ENCODE peak calls at places on chromosomes 7 and 10, in five cellular contexts. L is IMR-90, E is K562, H is GM12878, Q is HepG2. G is an unnamed sample.

GRCh38 chr7:47539398-47540052 is 42.4 kb downstream of the TNS3 start:
- DNase-seq in L (peak), E (no peak), H (no peak), Q (peak), G (no peak)

GRCh38 chr10:132665946-132666732 is 119.8 kb downstream of the NKX6-2 start:
- DNase-seq in L (peak), E (peak), H (no peak), Q (no peak), G (no peak)

GRCh38 chr7:77460057-77460486 is 43.9 kb upstream of the GSAP start:
- DNase-seq in L (no peak), E (no peak), H (no peak), Q (peak), G (peak)

GRCh38 chr10:37713132-37713501 is 144.3 kb downstream of the ZNF248 start:
- DNase-seq in L (no peak), E (no peak), H (no peak), Q (no peak), G (no peak)

GRCh38 chr7:94547128-94547527 is 37.5 kb downstream of the CASD1 start:
- DNase-seq in L (no peak), E (no peak), H (no peak), Q (no peak), G (no peak)

GRCh38 chr7:49023345-49024330 is 99.3 kb downstream of the CDC14C start:
- DNase-seq in L (no peak), E (no peak), H (no peak), Q (no peak), G (no peak)

GRCh38 chr7:105647591-105647990 is 66.3 kb upstream of the EFCAB10 start:
- DNase-seq in L (no peak), E (no peak), H (no peak), Q (no peak), G (peak)

GRCh38 chr10:46547881-46548780 is 8.3 kb downstream of the GPRIN2 start:
- DNase-seq in L (peak), E (no peak), H (no peak), Q (no peak), G (no peak)

GRCh38 chr10:53955091-53955490 is 845.9 kb downstream of the PCDH15 start:
- DNase-seq in L (no peak), E (no peak), H (no peak), Q (no peak), G (no peak)

GRCh38 chr10:47146571-47146970 is 153.4 kb upstream of the GDF10 start:
- DNase-seq in L (no peak), E (no peak), H (no peak), Q (no peak), G (no peak)

GRCh38 chr7:131071786-131072504 is 255.7 kb upstream of the MKLN1 start:
- DNase-seq in L (peak), E (peak), H (no peak), Q (no peak), G (no peak)

GRCh38 chr10:96513686-96514551 is at the start of gene TLL2:
- DNase-seq in L (peak), E (peak), H (no peak), Q (peak), G (peak)

GRCh38 chr7:46685051-46685450 is 764.0 kb upstream of the IGFBP3 start:
- DNase-seq in L (no peak), E (no peak), H (no peak), Q (no peak), G (no peak)

GRCh38 chr10:44589181-44589884 is 204.4 kb upstream of the CXCL12 start:
- DNase-seq in L (no peak), E (no peak), H (no peak), Q (no peak), G (no peak)

GRCh38 chr7:15828881-15829280 is 142.4 kb upstream of the MEOX2 start:
- DNase-seq in L (no peak), E (no peak), H (no peak), Q (no peak), G (no peak)

GRCh38 chr10:58052772-58053171 is 214.9 kb downstream of the IPMK start:
- DNase-seq in L (no peak), E (no peak), H (no peak), Q (no peak), G (no peak)

GRCh38 chr7:158648787-158649186 is 55.8 kb downstream of the NCAPG2 start:
- DNase-seq in L (no peak), E (no peak), H (no peak), Q (peak), G (no peak)

GRCh38 chr7:156386097-156386496 is 254.5 kb upstream of the RNF32 start:
- DNase-seq in L (no peak), E (no peak), H (no peak), Q (peak), G (no peak)

GRCh38 chr7:101094791-101095375 is 9.6 kb downstream of the TRIM56 start:
- DNase-seq in L (peak), E (peak), H (no peak), Q (peak), G (no peak)

GRCh38 chr10:88992945-88993537 is 2.4 kb downstream of the FAS start:
- DNase-seq in L (peak), E (no peak), H (no peak), Q (no peak), G (no peak)

GRCh38 chr7:5514440-5515035 is 90.9 kb upstream of the TNRC18 start:
- DNase-seq in L (peak), E (no peak), H (no peak), Q (peak), G (no peak)

GRCh38 chr7:47771301-47771989 is 176.8 kb downstream of the PKD1L1 start:
- DNase-seq in L (no peak), E (no peak), H (no peak), Q (no peak), G (no peak)

GRCh38 chr10:46530249-46531186 is 25.9 kb downstream of the GPRIN2 start:
- DNase-seq in L (peak), E (no peak), H (no peak), Q (peak), G (no peak)

GRCh38 chr10:5975641-5976473 is 1.5 kb downstream of the IL15RA start:
- DNase-seq in L (peak), E (peak), H (peak), Q (no peak), G (no peak)

GRCh38 chr10:71810048-71810750 is 36.9 kb upstream of the VSIR start:
- DNase-seq in L (no peak), E (no peak), H (no peak), Q (no peak), G (no peak)

GRCh38 chr7:85090138-85090537 is 96.7 kb downstream of the SEMA3D start:
- DNase-seq in L (no peak), E (no peak), H (no peak), Q (no peak), G (no peak)

GRCh38 chr10:63542835-63543575 is 21.8 kb downstream of the REEP3 start:
- DNase-seq in L (peak), E (no peak), H (no peak), Q (no peak), G (peak)

GRCh38 chr10:86725980-86726976 is 30.1 kb upstream of the BMPR1A start:
- DNase-seq in L (no peak), E (no peak), H (no peak), Q (no peak), G (no peak)

GRCh38 chr10:121558246-121558645 is 40.0 kb downstream of the FGFR2 start:
- DNase-seq in L (no peak), E (no peak), H (no peak), Q (no peak), G (no peak)

GRCh38 chr10:13920031-13920430 is 333.3 kb downstream of the PRPF18 start:
- DNase-seq in L (peak), E (no peak), H (no peak), Q (no peak), G (no peak)

GRCh38 chr10:112969542-112969941 is 19.5 kb downstream of the TCF7L2 start:
- DNase-seq in L (no peak), E (no peak), H (no peak), Q (peak), G (no peak)

GRCh38 chr10:112120491-112120890 is 63.1 kb downstream of the GPAM start:
- DNase-seq in L (no peak), E (no peak), H (no peak), Q (no peak), G (no peak)

GRCh38 chr10:79941585-79942210 is 7.2 kb downstream of the SFTPD start:
- DNase-seq in L (no peak), E (no peak), H (no peak), Q (no peak), G (no peak)

GRCh38 chr7:98617051-98617959 is at the start of gene NPTX2:
- DNase-seq in L (no peak), E (no peak), H (no peak), Q (no peak), G (no peak)

GRCh38 chr7:16187131-16187530 is 234.2 kb downstream of the CRPPA start:
- DNase-seq in L (no peak), E (no peak), H (no peak), Q (no peak), G (no peak)

GRCh38 chr7:151506901-151507382 is 12.8 kb downstream of the RHEB start:
- DNase-seq in L (no peak), E (peak), H (no peak), Q (no peak), G (no peak)

GRCh38 chr10:23013581-23014335 is 81.6 kb upstream of the MSRB2 start:
- DNase-seq in L (no peak), E (no peak), H (no peak), Q (no peak), G (no peak)

GRCh38 chr7:157357129-157358040 is 20.6 kb downstream of the DNAJB6 start:
- DNase-seq in L (no peak), E (no peak), H (peak), Q (no peak), G (no peak)

GRCh38 chr10:94186722-94187121 is 176.0 kb downstream of the NOC3L start:
- DNase-seq in L (no peak), E (no peak), H (no peak), Q (no peak), G (no peak)

GRCh38 chr7:73832806-73833205 is 2.0 kb downstream of the CLDN4 start:
- DNase-seq in L (no peak), E (no peak), H (no peak), Q (no peak), G (no peak)
- H3K9ac ChIP-seq in L (no peak), E (no peak), H (no peak), Q (peak), G (peak)

DNA sequence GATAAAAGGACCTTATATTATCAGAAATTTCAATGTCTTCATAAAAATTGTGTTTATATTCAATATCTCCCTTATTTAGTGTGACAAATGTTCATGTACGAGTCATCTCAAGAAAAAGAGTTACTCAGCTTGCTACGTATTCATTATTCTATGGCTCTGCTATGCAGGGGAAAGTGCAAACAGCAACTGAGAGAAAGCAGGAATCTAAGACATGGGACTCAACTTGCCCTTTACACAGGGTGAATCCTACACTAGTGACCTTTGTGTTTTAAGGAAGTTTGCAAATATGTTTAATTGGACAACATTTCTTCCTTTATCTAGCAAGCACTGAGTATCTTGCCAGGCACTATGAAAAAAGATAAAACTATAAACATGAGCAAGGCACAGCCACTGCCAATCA is 104.8 kb downstream of the NPSR1 start:
- DNase-seq in L (peak), E (no peak), H (no peak), Q (no peak), G (no peak)
- TF ChIP-seq CEBPB in L (no peak), E (no peak), H (no peak), Q (no peak), G (no peak)

DNA sequence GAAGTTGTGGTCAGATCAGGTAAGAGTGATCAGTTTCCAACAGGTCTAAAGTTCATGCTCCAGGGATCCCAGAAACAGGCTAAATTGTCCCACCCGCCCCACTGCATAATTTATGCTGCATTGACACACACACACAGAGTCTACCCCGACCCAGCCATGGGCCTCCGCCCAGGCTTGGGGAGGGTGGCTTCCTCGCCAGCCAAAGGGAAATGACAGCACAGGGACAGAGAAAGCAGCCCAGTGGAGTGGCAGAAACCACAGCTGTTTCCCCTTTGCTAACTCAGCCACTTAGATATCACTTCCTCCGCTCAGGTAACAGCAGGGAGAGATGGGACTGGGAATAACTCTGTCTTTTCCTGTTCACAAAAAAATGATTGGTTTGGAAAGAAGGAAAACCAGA is 9.4 kb downstream of the SH3PXD2A start:
- DNase-seq in L (no peak), E (no peak), H (no peak), Q (no peak), G (no peak)
- H3K9ac ChIP-seq in L (no peak), E (no peak), H (no peak), Q (no peak), G (no peak)

GRCh38 chr7:133353775-133354174 is 100.9 kb downstream of the EXOC4 start:
- DNase-seq in L (no peak), E (no peak), H (no peak), Q (no peak), G (no peak)

GRCh38 chr7:133355822-133356221 is 102.9 kb downstream of the EXOC4 start:
- DNase-seq in L (no peak), E (no peak), H (no peak), Q (no peak), G (no peak)

GRCh38 chr7:133352430-133352829 is 99.6 kb downstream of the EXOC4 start:
- DNase-seq in L (no peak), E (no peak), H (no peak), Q (no peak), G (no peak)

GRCh38 chr7:133354546-133355324 is 101.9 kb downstream of the EXOC4 start:
- DNase-seq in L (peak), E (no peak), H (no peak), Q (no peak), G (no peak)

DNA sequence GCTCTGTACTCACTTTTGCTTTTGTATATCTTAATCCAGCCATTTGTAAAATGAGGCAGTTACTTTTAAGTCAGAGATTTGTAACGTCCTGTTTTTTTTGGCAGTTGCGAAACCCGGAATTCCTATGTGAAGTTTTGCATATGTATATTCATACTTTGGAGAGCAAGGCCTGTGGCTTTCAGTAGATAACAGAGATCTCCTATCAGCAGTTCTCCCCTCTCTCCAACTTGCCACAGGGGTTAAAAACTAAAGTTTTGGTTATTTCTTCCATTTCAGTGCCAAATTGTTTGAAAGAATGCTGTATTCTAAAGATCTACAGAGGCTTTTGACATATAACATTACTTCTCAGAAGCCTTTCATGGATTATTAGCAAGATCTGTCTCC is 102.4 kb downstream of the EXOC4 start:
- DNase-seq in L (peak), E (no peak), H (no peak), Q (no peak), G (no peak)
- TF ChIP-seq CEBPB in L (peak), E (peak), H (no peak), Q (no peak), G (no peak)

DNA sequence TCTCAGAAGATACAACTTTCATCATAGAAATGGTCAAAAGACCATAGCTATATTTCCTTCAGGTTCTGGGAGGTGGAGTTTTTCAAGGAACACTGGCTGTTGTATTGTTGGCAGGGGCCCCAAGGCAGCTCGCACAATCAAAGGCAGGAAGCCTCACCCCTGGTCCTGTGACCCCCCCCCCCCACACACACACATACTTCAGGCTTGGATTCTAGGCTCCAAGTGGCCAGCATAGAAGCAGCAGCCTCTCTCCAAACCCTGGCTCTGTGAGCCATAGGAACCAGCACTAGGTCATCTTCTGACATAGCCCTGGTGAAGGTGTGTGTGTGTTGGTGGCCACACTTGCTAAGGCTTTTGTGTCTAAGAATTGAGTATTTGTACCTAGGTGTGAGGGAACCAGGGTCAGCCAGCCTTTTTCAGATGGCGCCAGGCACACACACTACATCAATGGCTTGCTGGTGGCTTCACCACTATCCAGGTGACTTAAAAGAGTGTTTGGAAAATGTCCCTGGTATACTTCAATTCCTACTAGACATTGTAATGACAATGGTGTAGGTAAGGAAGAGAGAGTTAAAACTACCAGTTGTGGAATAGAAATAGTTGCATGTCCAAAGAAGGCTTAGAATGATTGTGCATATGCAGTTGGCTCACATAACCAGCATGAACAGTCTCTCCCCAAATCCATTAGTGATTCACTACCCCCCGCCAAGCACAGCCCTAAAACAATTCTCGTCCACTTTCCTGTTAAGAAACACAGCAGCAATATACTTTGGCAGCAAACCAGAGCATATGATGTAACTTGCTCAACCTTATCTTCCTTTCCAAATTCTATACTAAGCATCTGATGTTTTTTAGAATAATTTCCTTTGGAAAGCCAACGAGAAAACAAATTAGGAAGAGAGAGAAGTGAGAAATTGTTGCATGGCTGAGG is 91.3 kb downstream of the AVL9 start:
- DNase-seq in L (peak), E (peak), H (no peak), Q (no peak), G (no peak)
- H3K9ac ChIP-seq in L (peak), E (no peak), H (no peak), Q (peak), G (no peak)

DNA sequence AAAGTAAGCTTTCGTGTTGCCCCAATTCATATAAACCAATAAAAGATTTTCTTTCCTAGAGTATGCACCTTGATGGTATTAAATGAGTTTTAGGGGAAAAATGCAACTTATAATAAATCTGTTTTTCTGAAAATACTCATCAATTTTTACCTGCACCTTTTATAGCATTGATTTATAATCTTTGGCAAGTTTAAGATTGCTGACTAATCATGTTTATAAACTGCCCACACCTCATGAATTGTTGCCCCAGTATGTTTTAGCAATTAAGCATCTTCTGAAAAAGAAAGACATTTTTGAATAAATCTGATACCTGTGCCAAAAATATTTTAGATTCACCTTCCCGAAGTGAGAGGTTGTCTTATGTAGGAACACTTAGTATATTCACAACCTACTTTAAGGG is 420.0 kb downstream of the THSD7A start:
- DNase-seq in L (no peak), E (no peak), H (no peak), Q (no peak), G (no peak)
- TF ChIP-seq CEBPB in L (no peak), E (no peak), H (no peak), Q (no peak), G (no peak)

G was measured in HCT116.